ENCODE peak calls at places on chromosome 6, in four cellular contexts. T, D, N and V are unnamed samples. For H3K36me3 and H3K27me3, the result is how much of the 10 kb centered on the place peaks cover.

GRCh38 chr6:167227984-167228383 is 63.1 kb upstream of the UNC93A start:
- DNase-seq in T (peak), D (no peak), N (no peak), V (no peak)

GRCh38 chr6:148999501-148999900 is 252.7 kb downstream of the UST start:
- DNase-seq in T (no peak), D (peak), N (peak), V (no peak)

GRCh38 chr6:6976193-6976592 is 131.6 kb upstream of the RREB1 start:
- DNase-seq in T (no peak), D (no peak), N (no peak), V (no peak)

GRCh38 chr6:16438677-16439615 is 200.6 kb downstream of the GMPR start:
- DNase-seq in T (peak), D (peak), N (peak), V (peak)

GRCh38 chr6:6649824-6650349 is 61.4 kb downstream of the LY86 start:
- DNase-seq in T (no peak), D (no peak), N (no peak), V (no peak)

GRCh38 chr6:138690975-138691594 is 82.5 kb upstream of the CCDC28A start:
- DNase-seq in T (no peak), D (no peak), N (peak), V (no peak)

GRCh38 chr6:90238663-90239542 is 57.7 kb downstream of the BACH2 start:
- DNase-seq in T (no peak), D (no peak), N (no peak), V (no peak)

GRCh38 chr6:125913864-125914351 is 42.7 kb upstream of the HINT3 start:
- DNase-seq in T (no peak), D (peak), N (peak), V (peak)

DNA sequence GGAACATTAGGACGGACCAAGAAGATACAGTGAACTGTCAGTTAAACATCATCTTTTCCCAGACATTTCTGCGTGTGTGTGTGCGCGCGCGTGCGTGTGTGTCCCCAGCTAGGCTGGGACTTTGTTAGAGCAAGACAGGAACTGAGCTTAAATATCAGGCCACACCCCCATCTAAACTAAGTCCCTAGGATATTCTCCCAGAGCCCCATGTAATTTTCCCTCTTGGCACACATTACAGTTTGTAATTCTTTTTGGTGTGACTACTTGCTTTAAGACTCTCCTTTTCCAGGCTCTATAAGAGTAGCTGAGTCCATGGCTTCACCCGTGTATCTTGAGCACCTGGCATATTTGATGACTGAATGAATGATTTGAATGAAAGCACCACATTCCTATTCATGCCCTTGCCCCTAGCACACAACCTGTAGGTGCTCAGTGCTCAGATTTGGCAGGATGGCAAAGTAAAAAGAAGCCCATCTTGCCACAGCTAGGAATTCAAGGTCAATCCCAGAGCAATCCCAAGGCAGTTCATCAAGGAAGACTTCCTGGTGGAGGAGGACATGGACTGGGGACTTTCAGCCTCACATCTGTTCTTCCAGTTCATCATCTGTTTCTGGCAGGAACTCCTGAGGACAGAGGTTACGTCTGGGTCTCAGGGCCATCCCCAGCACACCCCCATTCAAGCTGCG is 69.2 kb downstream of the MRPL14 start:
- DNase-seq in T (no peak), D (peak), N (peak), V (no peak)
- H3K9ac ChIP-seq in T (no peak), D (peak), N (peak), V (no peak)

GRCh38 chr6:69366831-69367230 is 430.0 kb downstream of the LMBRD1 start:
- DNase-seq in T (no peak), D (no peak), N (no peak), V (no peak)

DNA sequence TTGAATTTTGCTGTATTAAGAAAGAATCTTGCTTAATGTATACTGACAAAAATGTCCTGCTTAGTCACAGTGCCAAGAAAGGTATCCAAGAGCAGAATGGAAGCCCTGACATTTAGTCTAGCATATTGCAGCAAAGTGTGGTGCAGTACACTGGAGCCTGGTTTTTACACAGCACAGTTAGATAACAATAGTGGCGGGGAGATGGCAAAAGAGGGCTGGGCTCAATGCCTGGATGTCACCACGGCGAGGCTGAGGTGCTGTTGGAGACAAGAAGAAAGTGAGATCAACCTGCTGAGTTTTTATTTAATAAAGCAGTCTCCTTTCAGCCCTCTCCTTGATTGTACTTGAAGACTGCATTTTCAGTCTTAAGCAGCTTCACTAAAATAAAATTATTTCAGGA is 426.0 kb downstream of the LMBRD1 start:
- DNase-seq in T (no peak), D (no peak), N (no peak), V (no peak)
- H3K36me3 ChIP-seq in T (under half), D (under half), N (under half), V (under half)

GRCh38 chr6:88167625-88167937 is 1.4 kb upstream of the CNR1 start:
- DNase-seq in T (no peak), D (no peak), N (no peak), V (no peak)

GRCh38 chr6:88166901-88167624 is 916 bp upstream of the CNR1 start:
- DNase-seq in T (peak), D (no peak), N (no peak), V (no peak)

GRCh38 chr6:88165877-88166492 is at the start of gene CNR1:
- DNase-seq in T (peak), D (peak), N (no peak), V (peak)

GRCh38 chr6:88165087-88165876 is 865 bp downstream of the CNR1 start:
- DNase-seq in T (no peak), D (peak), N (no peak), V (no peak)

GRCh38 chr6:88166493-88166900 is 350 bp upstream of the CNR1 start:
- DNase-seq in T (peak), D (no peak), N (no peak), V (no peak)
- H3K27me3 ChIP-seq in T (under half), D (half or more), N (under half), V (under half)

GRCh38 chr6:22322103-22322882 is 25.5 kb upstream of the PRL start:
- DNase-seq in T (no peak), D (no peak), N (peak), V (no peak)
- H3K9ac ChIP-seq in T (no peak), D (no peak), N (no peak), V (no peak)

GRCh38 chr6:46921731-46922130 is at the start of gene ADGRF5:
- DNase-seq in T (no peak), D (no peak), N (no peak), V (no peak)
- H3K36me3 ChIP-seq in T (under half), D (under half), N (under half), V (under half)

DNA sequence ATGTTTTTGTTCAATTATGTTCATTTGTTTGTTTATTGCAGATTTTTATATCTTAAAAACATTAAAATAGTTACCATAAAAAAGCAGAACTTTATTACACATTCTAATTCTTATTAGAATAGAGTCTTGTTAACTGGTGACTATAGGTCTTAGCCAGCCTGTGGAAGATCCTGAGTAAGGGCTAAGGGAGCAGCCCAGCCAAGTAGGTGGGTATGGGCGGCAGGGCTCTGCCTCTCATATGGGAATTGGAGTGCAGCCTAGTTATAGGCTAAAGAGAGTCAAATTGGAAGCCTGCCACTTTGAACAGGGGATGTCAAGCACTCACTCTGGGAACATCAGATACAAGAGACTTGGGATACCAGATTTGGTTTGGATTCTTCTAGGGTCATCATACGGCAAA is 10.5 kb upstream of the HSF2 start:
- DNase-seq in T (no peak), D (no peak), N (no peak), V (no peak)
- H3K27me3 ChIP-seq in T (under half), D (under half), N (under half), V (under half)

GRCh38 chr6:11848252-11848651 is 69.6 kb upstream of the ADTRP start:
- DNase-seq in T (no peak), D (no peak), N (peak), V (no peak)

GRCh38 chr6:11845664-11846577 is 67.3 kb upstream of the ADTRP start:
- DNase-seq in T (peak), D (no peak), N (no peak), V (peak)

GRCh38 chr6:11851405-11851804 is 72.8 kb upstream of the ADTRP start:
- DNase-seq in T (no peak), D (peak), N (peak), V (peak)

GRCh38 chr6:11848852-11849731 is 70.5 kb upstream of the ADTRP start:
- DNase-seq in T (no peak), D (peak), N (peak), V (peak)

DNA sequence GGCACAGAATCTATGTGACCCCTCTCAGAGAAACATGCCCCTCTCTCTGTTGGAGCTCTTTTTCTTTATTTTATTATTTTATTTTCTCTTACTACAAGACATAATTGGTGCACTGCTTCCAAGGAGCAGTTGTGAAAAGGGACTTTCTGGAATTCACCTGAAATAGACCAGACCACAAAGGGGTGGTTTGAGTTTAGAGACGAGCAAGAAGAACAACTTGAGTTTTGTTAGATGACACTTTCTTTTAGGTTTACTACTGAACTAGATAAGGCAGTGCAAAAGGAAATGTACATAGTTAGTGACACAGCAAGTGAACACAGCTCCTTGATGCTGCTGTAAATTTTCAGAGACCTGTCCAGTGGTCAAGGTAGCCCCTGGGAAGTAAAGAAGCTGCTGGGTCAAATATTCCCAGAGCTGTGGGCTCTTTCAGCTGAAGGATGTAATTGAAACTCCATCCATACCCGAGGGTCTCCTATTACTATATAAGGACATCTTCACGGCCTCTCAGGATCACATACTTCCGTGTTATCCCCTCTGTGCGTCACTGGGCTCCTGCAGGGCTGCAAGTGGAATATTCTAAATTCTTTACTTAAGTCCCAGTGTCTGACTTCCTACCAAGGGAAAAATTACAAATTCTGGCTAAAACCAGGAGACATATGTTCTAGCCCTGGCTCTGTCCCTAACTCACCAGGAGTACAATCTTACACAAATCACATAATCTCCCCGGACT is 69.1 kb upstream of the ADTRP start:
- DNase-seq in T (peak), D (no peak), N (peak), V (no peak)
- H3K9ac ChIP-seq in T (no peak), D (no peak), N (no peak), V (no peak)

DNA sequence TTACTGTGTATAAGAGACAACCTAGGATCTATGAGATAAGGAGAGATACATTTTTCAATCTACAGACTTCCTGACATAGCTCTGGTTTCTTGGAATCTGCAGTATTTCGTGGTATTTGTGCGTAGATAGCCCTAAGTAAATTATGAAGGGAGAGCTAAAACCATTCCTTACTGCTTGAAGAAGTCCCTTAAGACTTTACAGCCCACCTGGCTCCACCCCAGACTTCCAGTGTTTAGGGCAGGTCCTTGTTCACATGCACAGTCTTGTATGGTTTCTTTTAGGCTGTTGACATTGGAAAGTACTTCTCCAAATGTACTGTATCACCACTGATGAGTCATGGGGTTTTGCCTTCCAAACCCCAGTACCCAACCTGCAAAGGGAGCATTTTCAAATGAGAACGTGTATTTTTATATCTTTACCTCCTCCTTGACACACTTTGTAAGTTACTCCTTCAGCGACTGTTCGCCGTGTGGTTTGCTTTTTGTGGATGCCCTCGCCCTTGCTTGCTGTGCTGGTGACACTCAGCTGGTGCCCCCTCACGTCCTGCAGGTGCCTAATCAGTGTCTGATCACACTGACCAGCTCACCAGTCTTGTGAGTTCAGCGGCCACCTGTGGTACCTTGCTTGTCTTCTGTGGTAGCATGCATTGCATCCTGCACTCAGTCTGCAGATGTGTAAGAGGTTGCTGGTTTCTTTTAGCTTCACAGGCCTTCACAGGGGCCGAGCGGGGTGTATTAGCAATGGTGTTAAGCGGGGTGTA is 73.3 kb downstream of the IGF2R start:
- DNase-seq in T (no peak), D (peak), N (peak), V (peak)
- H3K36me3 ChIP-seq in T (under half), D (under half), N (half or more), V (under half)

GRCh38 chr6:89132087-89132486 is 13.8 kb upstream of the PM20D2 start:
- DNase-seq in T (no peak), D (no peak), N (no peak), V (no peak)

GRCh38 chr6:89134723-89135122 is 11.1 kb upstream of the PM20D2 start:
- DNase-seq in T (peak), D (no peak), N (no peak), V (no peak)

GRCh38 chr6:89138173-89138572 is 7.7 kb upstream of the PM20D2 start:
- DNase-seq in T (no peak), D (no peak), N (no peak), V (no peak)

GRCh38 chr6:89131599-89131998 is 13.7 kb upstream of the SRSF12 start:
- DNase-seq in T (no peak), D (no peak), N (no peak), V (peak)

GRCh38 chr6:89133981-89134380 is 11.9 kb upstream of the PM20D2 start:
- DNase-seq in T (peak), D (no peak), N (no peak), V (no peak)
- H3K27me3 ChIP-seq in T (under half), D (under half), N (under half), V (under half)

GRCh38 chr6:9646346-9647042 is 768.4 kb downstream of the TFAP2A start:
- DNase-seq in T (peak), D (peak), N (peak), V (peak)

GRCh38 chr6:9647599-9647998 is 767.3 kb downstream of the TFAP2A start:
- DNase-seq in T (no peak), D (peak), N (peak), V (no peak)

DNA sequence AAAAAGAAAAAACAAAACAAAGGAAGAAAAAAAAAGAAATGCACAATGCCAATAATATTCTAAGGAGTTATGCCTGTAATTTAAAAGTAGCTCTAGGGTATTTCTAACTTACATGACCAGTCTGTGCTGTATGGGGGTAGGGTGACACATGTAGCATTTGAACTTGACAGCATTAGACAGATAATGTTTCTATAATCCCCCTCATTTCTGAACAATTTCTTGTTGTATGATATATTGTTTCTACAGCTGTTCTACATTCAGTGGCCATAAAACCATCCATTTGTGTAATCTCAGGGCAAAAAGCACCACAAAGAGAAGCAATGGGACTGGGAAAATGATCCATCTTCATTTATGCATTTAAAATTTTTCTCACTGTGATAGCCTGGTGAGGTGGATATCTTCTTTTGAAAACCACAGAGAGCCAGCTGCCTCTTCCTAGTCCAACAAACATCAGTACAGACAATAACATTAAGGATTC is 767.8 kb downstream of the TFAP2A start:
- DNase-seq in T (no peak), D (no peak), N (peak), V (no peak)
- H3K9ac ChIP-seq in T (no peak), D (no peak), N (peak), V (no peak)